ENCODE peak calls at places on chromosome 22, in six cellular contexts. H is mammary epithelial cell; R is T-helper 9 cell; F is psoas muscle; L is CD8-positive, alpha-beta T cell; G is adipocyte. Q is an unnamed sample.

GRCh38 chr22:44353063-44353440 is 40.3 kb upstream of the SHISAL1 start:
- DNase-seq in L (no peak), G (no peak), R (no peak), F (peak; percentile 2), H (no peak), Q (no peak)

GRCh38 chr22:35560366-35560765 is 19.7 kb downstream of the RASD2 start:
- DNase-seq in R (no peak), F (no peak), G (no peak), H (no peak), L (no peak), Q (no peak)

GRCh38 chr22:29606320-29606719 is 2.9 kb downstream of the NF2 start:
- DNase-seq in L (no peak), H (no peak), G (no peak), R (no peak), F (no peak), Q (no peak)

GRCh38 chr22:46547179-46547882 is 9.9 kb upstream of the CELSR1 start:
- DNase-seq in H (peak; percentile 89), F (peak; percentile 49), R (no peak), G (peak; percentile 80), L (no peak), Q (no peak)

GRCh38 chr22:45397806-45398205 is 15.6 kb downstream of the SMC1B start:
- DNase-seq in F (no peak), H (no peak), G (no peak), L (no peak), R (no peak), Q (no peak)

GRCh38 chr22:42283288-42284229 is 13.1 kb upstream of the TCF20 start:
- DNase-seq in H (no peak), L (no peak), G (peak; percentile 39), R (peak; percentile 41), F (no peak), Q (peak; percentile 58)

GRCh38 chr22:42492323-42492690 is 27.3 kb downstream of the RRP7A start:
- DNase-seq in G (no peak), R (no peak), H (no peak), F (no peak), L (no peak), Q (no peak)

GRCh38 chr22:46823248-46823647 is 60.8 kb downstream of the TBC1D22A start:
- DNase-seq in H (no peak), G (no peak), R (no peak), F (no peak), L (no peak), Q (no peak)

GRCh38 chr22:22935546-22936157 is 48.0 kb downstream of the IGLL5 start:
- DNase-seq in H (no peak), R (no peak), L (no peak), F (peak; percentile 9), G (no peak), Q (no peak)

GRCh38 chr22:26666035-26666338 is 8.6 kb downstream of the MIAT start:
- DNase-seq in H (no peak), F (no peak), L (no peak), R (no peak), G (no peak), Q (no peak)

GRCh38 chr22:33835196-33835788 is 85.0 kb downstream of the LARGE1 start:
- DNase-seq in H (no peak), R (no peak), G (peak; percentile 52), L (no peak), F (no peak), Q (no peak)

GRCh38 chr22:20430101-20430640 is 7.5 kb downstream of the SCARF2 start:
- DNase-seq in G (no peak), F (no peak), H (no peak), L (no peak), R (no peak), Q (no peak)

GRCh38 chr22:49094151-49094550 is 733.5 kb downstream of the BRD1 start:
- DNase-seq in F (no peak), H (no peak), G (no peak), L (no peak), R (no peak), Q (no peak)

Q was measured in C1 segment of cervical spinal cord.